ENCODE peak calls at places on chromosomes 11 and 22, in nine cellular contexts. One of them, this sample, is unnamed.

GRCh38 chr11:83574516-83574915 is 288.3 kb upstream of the CCDC90B start:
- DNase-seq in kidney: no peak
- DNase-seq in neural crest cell: no peak
- DNase-seq in bronchial epithelial cell: peak; percentile 42
- DNase-seq in endothelial cell: no peak
- DNase-seq in AG10803: peak; percentile 45
- DNase-seq in GM12878: no peak
- DNase-seq in sigmoid colon: no peak
- DNase-seq in AG04449: no peak
- DNase-seq in this sample: no peak

GRCh38 chr11:64260147-64260708 is 8.9 kb downstream of the PLCB3 start:
- DNase-seq in kidney: peak; percentile 34
- DNase-seq in neural crest cell: no peak
- DNase-seq in bronchial epithelial cell: no peak
- DNase-seq in endothelial cell: no peak
- DNase-seq in AG10803: no peak
- DNase-seq in GM12878: no peak
- DNase-seq in sigmoid colon: no peak
- DNase-seq in AG04449: no peak
- DNase-seq in this sample: no peak

GRCh38 chr11:114395776-114396175 is 4.5 kb downstream of the C11orf71 start:
- DNase-seq in kidney: no peak
- DNase-seq in neural crest cell: no peak
- DNase-seq in bronchial epithelial cell: peak; percentile 35
- DNase-seq in endothelial cell: peak; percentile 7
- DNase-seq in AG10803: no peak
- DNase-seq in GM12878: no peak
- DNase-seq in sigmoid colon: no peak
- DNase-seq in AG04449: no peak
- DNase-seq in this sample: no peak

GRCh38 chr11:62505112-62505783 is 41.4 kb downstream of the AHNAK start:
- DNase-seq in kidney: no peak
- DNase-seq in neural crest cell: peak; percentile 14
- DNase-seq in bronchial epithelial cell: no peak
- DNase-seq in endothelial cell: no peak
- DNase-seq in AG10803: no peak
- DNase-seq in GM12878: no peak
- DNase-seq in sigmoid colon: peak; percentile 76
- DNase-seq in AG04449: no peak
- DNase-seq in this sample: no peak

GRCh38 chr11:95487391-95487790 is 256.4 kb upstream of the SESN3 start:
- DNase-seq in kidney: no peak
- DNase-seq in neural crest cell: no peak
- DNase-seq in bronchial epithelial cell: peak; percentile 97
- DNase-seq in endothelial cell: no peak
- DNase-seq in AG10803: peak; percentile 32
- DNase-seq in GM12878: peak; percentile 83
- DNase-seq in sigmoid colon: no peak
- DNase-seq in AG04449: no peak
- DNase-seq in this sample: no peak

GRCh38 chr11:87398913-87399312 is 361.2 kb downstream of the TMEM135 start:
- DNase-seq in kidney: no peak
- DNase-seq in neural crest cell: no peak
- DNase-seq in bronchial epithelial cell: no peak
- DNase-seq in endothelial cell: no peak
- DNase-seq in AG10803: peak; percentile 69
- DNase-seq in GM12878: no peak
- DNase-seq in sigmoid colon: peak; percentile 88
- DNase-seq in AG04449: no peak
- DNase-seq in this sample: no peak

GRCh38 chr22:48418831-48419230 is 1408.8 kb downstream of the BRD1 start:
- DNase-seq in kidney: no peak
- DNase-seq in neural crest cell: no peak
- DNase-seq in bronchial epithelial cell: no peak
- DNase-seq in endothelial cell: no peak
- DNase-seq in AG10803: no peak
- DNase-seq in GM12878: no peak
- DNase-seq in sigmoid colon: no peak
- DNase-seq in AG04449: no peak
- DNase-seq in this sample: no peak

GRCh38 chr11:32580967-32581366 is 2.7 kb upstream of the EIF3M start:
- DNase-seq in kidney: no peak
- DNase-seq in neural crest cell: no peak
- DNase-seq in bronchial epithelial cell: peak; percentile 87
- DNase-seq in endothelial cell: no peak
- DNase-seq in AG10803: no peak
- DNase-seq in GM12878: no peak
- DNase-seq in sigmoid colon: no peak
- DNase-seq in AG04449: no peak
- DNase-seq in this sample: no peak

GRCh38 chr22:41447435-41448188 is 1.0 kb upstream of the TOB2 start:
- DNase-seq in kidney: peak; percentile 91
- DNase-seq in neural crest cell: peak; percentile 66
- DNase-seq in bronchial epithelial cell: peak; percentile 27
- DNase-seq in endothelial cell: peak; percentile 73
- DNase-seq in AG10803: peak; percentile 56
- DNase-seq in GM12878: no peak
- DNase-seq in sigmoid colon: peak; percentile 89
- DNase-seq in AG04449: no peak
- DNase-seq in this sample: peak; percentile 90

GRCh38 chr11:121589946-121590537 is 137.3 kb upstream of the SORL1-AS1 start:
- DNase-seq in kidney: no peak
- DNase-seq in neural crest cell: no peak
- DNase-seq in bronchial epithelial cell: no peak
- DNase-seq in endothelial cell: no peak
- DNase-seq in AG10803: no peak
- DNase-seq in GM12878: peak; percentile 97
- DNase-seq in sigmoid colon: no peak
- DNase-seq in AG04449: no peak
- DNase-seq in this sample: no peak

GRCh38 chr22:17063372-17064106 is 21.3 kb upstream of the IL17RA start:
- DNase-seq in kidney: no peak
- DNase-seq in neural crest cell: no peak
- DNase-seq in bronchial epithelial cell: no peak
- DNase-seq in endothelial cell: no peak
- DNase-seq in AG10803: peak; percentile 29
- DNase-seq in GM12878: no peak
- DNase-seq in sigmoid colon: no peak
- DNase-seq in AG04449: no peak
- DNase-seq in this sample: no peak

GRCh38 chr11:6260207-6260726 is 629 bp downstream of the CCKBR start:
- DNase-seq in kidney: no peak
- DNase-seq in neural crest cell: no peak
- DNase-seq in bronchial epithelial cell: no peak
- DNase-seq in endothelial cell: no peak
- DNase-seq in AG10803: no peak
- DNase-seq in GM12878: no peak
- DNase-seq in sigmoid colon: no peak
- DNase-seq in AG04449: no peak
- DNase-seq in this sample: no peak

GRCh38 chr11:6263664-6264063 is 4.0 kb downstream of the CCKBR start:
- DNase-seq in kidney: no peak
- DNase-seq in neural crest cell: no peak
- DNase-seq in bronchial epithelial cell: no peak
- DNase-seq in endothelial cell: no peak
- DNase-seq in AG10803: no peak
- DNase-seq in GM12878: no peak
- DNase-seq in sigmoid colon: no peak
- DNase-seq in AG04449: no peak
- DNase-seq in this sample: no peak

GRCh38 chr11:6258141-6258540 is 1.5 kb upstream of the CCKBR start:
- DNase-seq in kidney: no peak
- DNase-seq in neural crest cell: no peak
- DNase-seq in bronchial epithelial cell: no peak
- DNase-seq in endothelial cell: no peak
- DNase-seq in AG10803: no peak
- DNase-seq in GM12878: no peak
- DNase-seq in sigmoid colon: no peak
- DNase-seq in AG04449: no peak
- DNase-seq in this sample: no peak

GRCh38 chr11:6259638-6260019 is at the start of gene CCKBR:
- DNase-seq in kidney: peak; percentile 75
- DNase-seq in neural crest cell: peak; percentile 9
- DNase-seq in bronchial epithelial cell: no peak
- DNase-seq in endothelial cell: peak; percentile 20
- DNase-seq in AG10803: no peak
- DNase-seq in GM12878: no peak
- DNase-seq in sigmoid colon: peak; percentile 64
- DNase-seq in AG04449: no peak
- DNase-seq in this sample: no peak

DNA sequence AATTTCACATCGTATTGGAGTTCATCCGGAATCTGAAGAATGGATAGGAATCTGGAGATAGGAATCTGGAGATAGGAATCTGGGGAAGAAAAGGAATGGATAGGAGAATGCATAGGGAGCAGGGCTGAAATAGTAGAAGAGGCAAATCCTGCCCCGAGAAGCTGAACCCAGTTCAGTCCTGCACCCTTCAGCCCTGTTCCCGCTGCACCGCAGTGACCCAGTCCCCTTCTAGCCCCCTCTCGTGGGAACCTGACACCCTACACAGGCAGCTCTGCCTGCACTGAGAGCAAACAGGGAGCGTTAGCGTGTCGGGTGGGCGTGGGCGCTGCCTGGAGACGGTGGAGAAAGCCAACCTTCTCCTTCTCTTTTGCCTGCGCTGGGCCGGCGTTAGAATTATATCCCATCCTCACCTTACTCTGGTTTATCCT is 1.1 kb upstream of the CCKBR start:
- DNase-seq in kidney: no peak
- DNase-seq in neural crest cell: no peak
- DNase-seq in bronchial epithelial cell: no peak
- DNase-seq in endothelial cell: peak; percentile 16
- DNase-seq in AG10803: no peak
- DNase-seq in GM12878: no peak
- DNase-seq in sigmoid colon: no peak
- DNase-seq in AG04449: no peak
- DNase-seq in this sample: no peak
- TF ChIP-seq CTCF in kidney: no peak
- TF ChIP-seq CTCF in neural crest cell: no peak
- TF ChIP-seq CTCF in bronchial epithelial cell: no peak
- TF ChIP-seq CTCF in endothelial cell: no peak
- TF ChIP-seq CTCF in AG10803: no peak
- TF ChIP-seq CTCF in GM12878: no peak
- TF ChIP-seq CTCF in sigmoid colon: no peak
- TF ChIP-seq CTCF in AG04449: no peak
- TF ChIP-seq CTCF in this sample: no peak

GRCh38 chr11:34631737-34632104 is 10.8 kb downstream of the EHF start:
- DNase-seq in kidney: peak; percentile 73
- DNase-seq in neural crest cell: no peak
- DNase-seq in bronchial epithelial cell: no peak
- DNase-seq in endothelial cell: no peak
- DNase-seq in AG10803: no peak
- DNase-seq in GM12878: no peak
- DNase-seq in sigmoid colon: no peak
- DNase-seq in AG04449: no peak
- DNase-seq in this sample: no peak

GRCh38 chr11:34632105-34632780 is 11.3 kb downstream of the EHF start:
- DNase-seq in kidney: no peak
- DNase-seq in neural crest cell: no peak
- DNase-seq in bronchial epithelial cell: no peak
- DNase-seq in endothelial cell: no peak
- DNase-seq in AG10803: peak; percentile 16
- DNase-seq in GM12878: no peak
- DNase-seq in sigmoid colon: no peak
- DNase-seq in AG04449: no peak
- DNase-seq in this sample: no peak

GRCh38 chr11:34633640-34633989 is 12.7 kb downstream of the EHF start:
- DNase-seq in kidney: no peak
- DNase-seq in neural crest cell: no peak
- DNase-seq in bronchial epithelial cell: no peak
- DNase-seq in endothelial cell: no peak
- DNase-seq in AG10803: no peak
- DNase-seq in GM12878: no peak
- DNase-seq in sigmoid colon: no peak
- DNase-seq in AG04449: no peak
- DNase-seq in this sample: no peak

GRCh38 chr11:34636127-34636526 is 15.2 kb downstream of the EHF start:
- DNase-seq in kidney: no peak
- DNase-seq in neural crest cell: no peak
- DNase-seq in bronchial epithelial cell: peak; percentile 63
- DNase-seq in endothelial cell: no peak
- DNase-seq in AG10803: no peak
- DNase-seq in GM12878: no peak
- DNase-seq in sigmoid colon: no peak
- DNase-seq in AG04449: no peak
- DNase-seq in this sample: no peak

DNA sequence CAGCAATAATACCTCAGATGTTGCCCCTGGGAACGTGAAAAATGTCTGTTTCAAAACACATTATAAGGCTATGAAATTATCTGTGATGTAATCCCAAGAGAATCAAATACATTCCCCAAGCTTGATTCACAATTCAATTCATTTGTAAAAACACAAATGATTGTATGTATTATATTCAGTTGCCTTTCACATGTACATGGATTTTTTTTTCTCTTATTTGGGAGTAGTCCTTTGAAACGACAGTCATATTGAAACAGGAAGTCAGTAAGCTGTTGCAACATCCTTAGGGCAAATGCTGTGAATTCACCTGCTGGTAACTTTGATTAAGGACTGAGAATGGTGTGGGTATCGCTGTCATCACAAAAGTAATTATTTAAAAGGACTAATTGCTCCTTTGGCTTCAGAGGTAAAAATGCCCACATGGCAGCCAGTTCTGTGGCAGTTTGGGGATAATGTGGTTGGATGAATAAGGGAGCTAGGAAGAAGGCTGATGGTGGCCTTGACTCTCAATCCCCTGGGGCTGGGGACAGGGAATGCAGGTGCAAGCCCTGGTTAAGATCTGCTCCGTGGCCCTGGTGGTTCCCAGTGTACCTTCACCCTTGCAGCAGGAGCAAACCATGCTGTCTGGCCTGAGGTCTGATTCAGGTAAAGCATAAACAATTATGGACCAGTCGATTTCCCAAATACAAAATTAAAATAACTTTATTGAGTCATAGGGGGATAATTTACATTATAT is 13.3 kb downstream of the EHF start:
- DNase-seq in kidney: no peak
- DNase-seq in neural crest cell: no peak
- DNase-seq in bronchial epithelial cell: peak; percentile 84
- DNase-seq in endothelial cell: no peak
- DNase-seq in AG10803: peak; percentile 55
- DNase-seq in GM12878: no peak
- DNase-seq in sigmoid colon: no peak
- DNase-seq in AG04449: no peak
- DNase-seq in this sample: no peak
- TF ChIP-seq CTCF in kidney: no peak
- TF ChIP-seq CTCF in neural crest cell: peak; percentile 18
- TF ChIP-seq CTCF in bronchial epithelial cell: no peak
- TF ChIP-seq CTCF in endothelial cell: no peak
- TF ChIP-seq CTCF in AG10803: no peak
- TF ChIP-seq CTCF in GM12878: no peak
- TF ChIP-seq CTCF in sigmoid colon: no peak
- TF ChIP-seq CTCF in AG04449: no peak
- TF ChIP-seq CTCF in this sample: no peak

GRCh38 chr11:126438272-126438671 is 82.8 kb downstream of the ST3GAL4 start:
- DNase-seq in kidney: no peak
- DNase-seq in neural crest cell: no peak
- DNase-seq in bronchial epithelial cell: no peak
- DNase-seq in endothelial cell: no peak
- DNase-seq in AG10803: no peak
- DNase-seq in GM12878: no peak
- DNase-seq in sigmoid colon: no peak
- DNase-seq in AG04449: no peak
- DNase-seq in this sample: no peak
- TF ChIP-seq CTCF in kidney: no peak
- TF ChIP-seq CTCF in neural crest cell: no peak
- TF ChIP-seq CTCF in bronchial epithelial cell: no peak
- TF ChIP-seq CTCF in endothelial cell: no peak
- TF ChIP-seq CTCF in AG10803: no peak
- TF ChIP-seq CTCF in GM12878: no peak
- TF ChIP-seq CTCF in sigmoid colon: no peak
- TF ChIP-seq CTCF in AG04449: no peak
- TF ChIP-seq CTCF in this sample: no peak

GRCh38 chr22:46666577-46667244 is 46.5 kb downstream of the GRAMD4 start:
- DNase-seq in kidney: peak; percentile 66
- DNase-seq in neural crest cell: no peak
- DNase-seq in bronchial epithelial cell: no peak
- DNase-seq in endothelial cell: no peak
- DNase-seq in AG10803: no peak
- DNase-seq in GM12878: no peak
- DNase-seq in sigmoid colon: no peak
- DNase-seq in AG04449: no peak
- DNase-seq in this sample: no peak
- TF ChIP-seq CTCF in kidney: no peak
- TF ChIP-seq CTCF in neural crest cell: no peak
- TF ChIP-seq CTCF in bronchial epithelial cell: no peak
- TF ChIP-seq CTCF in endothelial cell: no peak
- TF ChIP-seq CTCF in AG10803: no peak
- TF ChIP-seq CTCF in GM12878: no peak
- TF ChIP-seq CTCF in sigmoid colon: no peak
- TF ChIP-seq CTCF in AG04449: no peak
- TF ChIP-seq CTCF in this sample: no peak